ENCODE peak calls at places on chromosomes 5 and 9, in five cellular contexts. J, I, K, H and G are unnamed samples.

GRCh38 chr9:114981095-114981494 is 50.7 kb upstream of the TNFSF8 start:
- DNase-seq in I (no peak), J (no peak), K (no peak), H (no peak), G (no peak)

GRCh38 chr9:110282023-110282766 is 25.9 kb upstream of the TXN start:
- DNase-seq in J (no peak), K (no peak), H (no peak), I (no peak), G (peak; percentile 34)

GRCh38 chr9:91795500-91796241 is 154.4 kb downstream of the ROR2 start:
- DNase-seq in I (no peak), K (no peak), H (peak; percentile 71), J (no peak), G (peak; percentile 25)

GRCh38 chr5:151646334-151646733 is 40.4 kb downstream of the SPARC start:
- DNase-seq in I (no peak), H (no peak), J (no peak), K (no peak), G (no peak)

GRCh38 chr5:145341842-145342241 is 493.3 kb downstream of the PRELID2 start:
- DNase-seq in J (no peak), K (no peak), H (no peak), I (no peak), G (no peak)

GRCh38 chr9:122819791-122820489 is 8.4 kb downstream of the PDCL start:
- DNase-seq in J (no peak), I (no peak), H (no peak), K (no peak), G (no peak)

GRCh38 chr9:35203531-35203930 is 41.7 kb downstream of the UNC13B start:
- DNase-seq in H (no peak), J (no peak), I (no peak), K (no peak), G (no peak)

GRCh38 chr5:109034276-109034675 is 286.6 kb downstream of the FER start:
- DNase-seq in I (no peak), H (no peak), J (no peak), K (no peak), G (no peak)

GRCh38 chr9:136353757-136354488 is 9.6 kb downstream of the DNLZ start:
- DNase-seq in H (no peak), J (no peak), K (no peak), I (no peak), G (no peak)

GRCh38 chr9:6029581-6029980 is 14.2 kb upstream of the RANBP6 start:
- DNase-seq in H (no peak), J (no peak), I (no peak), K (no peak), G (no peak)

DNA sequence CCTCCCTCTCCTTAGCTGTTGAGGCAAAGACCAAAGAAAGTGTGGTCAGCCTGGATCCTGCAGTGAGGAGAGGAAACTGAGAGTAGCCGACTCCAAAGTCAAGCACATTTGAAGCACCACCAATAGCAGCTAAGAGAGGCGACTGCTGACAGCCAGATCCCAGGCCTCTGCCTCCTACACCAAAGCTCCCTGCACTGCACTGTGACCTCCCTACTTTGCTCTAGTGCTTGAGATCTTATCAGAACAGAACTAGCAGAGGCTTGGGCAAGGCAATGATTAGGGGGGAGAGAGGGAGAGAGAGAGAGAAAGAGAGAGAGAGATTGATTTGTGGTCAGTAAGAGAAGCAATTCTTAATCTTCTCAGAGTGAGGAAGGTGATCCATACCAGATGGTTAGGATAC is 216.3 kb downstream of the CDK5RAP2 start:
- DNase-seq in K (no peak), J (peak; percentile 67), H (no peak), I (no peak), G (no peak)
- TF ChIP-seq MAX in K (no peak), J (no peak), H (no peak), I (no peak), G (no peak)

GRCh38 chr9:131854906-131855504 is 115.1 kb upstream of the RAPGEF1 start:
- DNase-seq in H (no peak), I (no peak), K (no peak), J (peak; percentile 59), G (no peak)
- H3K4me3 ChIP-seq in H (no peak overlapping the region), I (no peak overlapping the region), K (no peak overlapping the region), J (no peak overlapping the region), G (no peak overlapping the region)

GRCh38 chr5:39905356-39905755 is 480.6 kb upstream of the DAB2 start:
- DNase-seq in J (no peak), H (no peak), I (no peak), K (no peak), G (no peak)
- TF ChIP-seq MAX in J (no peak), H (no peak), I (no peak), K (no peak), G (no peak)

GRCh38 chr5:131281133-131281867 is 17.4 kb downstream of the CDC42SE2 start:
- DNase-seq in K (no peak), J (no peak), I (no peak), H (no peak), G (no peak)
- H3K4me3 ChIP-seq in K (peak overlapping the region; percentile 10), J (no peak overlapping the region), I (no peak overlapping the region), H (no peak overlapping the region), G (no peak overlapping the region)

GRCh38 chr5:171712616-171713015 is 73.0 kb upstream of the SMIM23 start:
- DNase-seq in H (no peak), I (no peak), K (no peak), J (no peak), G (no peak)

GRCh38 chr5:171715551-171715950 is 70.1 kb upstream of the SMIM23 start:
- DNase-seq in I (no peak), H (no peak), J (no peak), K (no peak), G (no peak)

GRCh38 chr5:171713152-171713551 is 72.5 kb upstream of the SMIM23 start:
- DNase-seq in H (no peak), J (no peak), K (no peak), I (no peak), G (no peak)

GRCh38 chr5:171714286-171714685 is 71.3 kb upstream of the SMIM23 start:
- DNase-seq in H (no peak), I (no peak), J (no peak), K (no peak), G (no peak)

DNA sequence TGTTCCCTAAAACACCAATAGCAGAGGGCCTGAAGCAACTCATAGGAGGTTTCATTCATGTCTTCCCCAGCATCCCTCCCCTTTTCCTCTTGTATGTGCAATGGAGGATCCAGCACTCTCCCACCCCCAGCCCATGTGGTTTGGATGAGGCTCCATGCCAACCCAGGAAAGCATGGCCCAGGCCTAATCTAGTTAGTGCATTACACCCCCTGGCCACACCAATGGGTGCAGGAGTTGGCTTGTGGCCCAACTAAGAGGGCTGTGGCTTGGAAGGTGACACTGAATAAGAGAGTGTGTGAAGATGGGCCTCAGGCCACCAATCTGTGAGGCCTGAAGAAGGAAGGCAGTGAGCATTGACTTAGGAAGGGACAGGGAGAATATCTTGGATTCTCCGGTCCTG is 70.8 kb upstream of the SMIM23 start:
- DNase-seq in I (no peak), K (no peak), J (no peak), H (no peak), G (no peak)
- TF ChIP-seq MAX in I (no peak), K (no peak), J (no peak), H (no peak), G (no peak)

GRCh38 chr5:149581931-149582768 is 852 bp downstream of the ARHGEF37 start:
- DNase-seq in H (no peak), I (no peak), K (no peak), J (no peak), G (no peak)
- H3K4me3 ChIP-seq in H (peak overlapping the region; percentile 70), I (no peak overlapping the region), K (peak overlapping the region; percentile 58), J (peak overlapping the region; percentile 52), G (no peak overlapping the region)

GRCh38 chr9:104876587-104876986 is 51.4 kb downstream of the ABCA1 start:
- DNase-seq in J (no peak), H (no peak), K (no peak), I (no peak), G (no peak)

GRCh38 chr9:104875320-104875719 is 52.6 kb downstream of the ABCA1 start:
- DNase-seq in I (no peak), K (no peak), J (no peak), H (no peak), G (no peak)

GRCh38 chr9:104871961-104872527 is 55.9 kb downstream of the ABCA1 start:
- DNase-seq in K (no peak), I (no peak), J (no peak), H (no peak), G (no peak)

GRCh38 chr9:104875897-104876296 is 52.1 kb downstream of the ABCA1 start:
- DNase-seq in K (no peak), H (no peak), I (no peak), J (no peak), G (no peak)

DNA sequence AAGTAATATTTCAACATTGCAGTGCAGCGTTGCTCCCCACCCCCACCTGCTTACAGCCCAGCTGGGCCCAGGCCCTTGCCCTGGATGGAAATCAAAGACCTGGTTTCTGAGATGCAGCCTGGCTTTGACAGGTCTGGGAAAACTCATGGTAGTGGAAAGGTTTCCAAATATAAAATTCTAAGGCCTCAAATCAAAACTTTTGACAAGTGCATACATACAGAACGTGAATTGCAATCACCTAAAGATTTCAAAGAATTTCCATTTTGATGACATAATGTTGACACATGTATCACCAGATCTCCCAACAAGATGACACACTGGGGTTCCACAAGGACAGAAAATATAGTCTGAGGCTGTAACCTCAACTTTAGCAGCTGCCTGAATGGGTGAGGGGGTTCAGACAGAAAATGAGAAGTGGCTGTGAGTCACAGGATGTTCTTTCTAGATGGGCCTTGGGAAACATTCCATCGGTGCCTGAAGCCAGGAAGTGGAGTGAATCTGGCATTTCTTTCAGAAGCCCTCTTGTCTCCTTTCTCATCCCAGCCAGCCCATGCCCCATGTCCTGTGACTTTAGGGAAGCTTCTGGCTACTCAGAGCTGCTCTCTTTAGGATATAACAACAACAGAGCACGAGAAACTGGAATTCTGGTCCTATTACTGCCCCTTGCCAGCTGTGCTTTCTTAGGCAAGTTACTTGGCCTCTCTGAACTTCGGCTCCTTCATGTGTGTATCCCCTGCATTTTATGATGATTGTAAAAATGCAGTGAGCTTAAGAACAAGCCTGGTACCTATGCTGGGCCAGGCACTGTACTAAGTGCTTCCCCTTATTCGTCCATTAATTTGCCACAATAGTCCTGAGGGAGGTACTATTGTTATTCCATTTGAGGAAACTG is 54.8 kb downstream of the ABCA1 start:
- DNase-seq in H (no peak), J (peak; percentile 22), I (no peak), K (peak; percentile 43), G (peak; percentile 71)
- TF ChIP-seq MAX in H (no peak), J (peak; percentile 67), I (no peak), K (peak; percentile 31), G (no peak)

DNA sequence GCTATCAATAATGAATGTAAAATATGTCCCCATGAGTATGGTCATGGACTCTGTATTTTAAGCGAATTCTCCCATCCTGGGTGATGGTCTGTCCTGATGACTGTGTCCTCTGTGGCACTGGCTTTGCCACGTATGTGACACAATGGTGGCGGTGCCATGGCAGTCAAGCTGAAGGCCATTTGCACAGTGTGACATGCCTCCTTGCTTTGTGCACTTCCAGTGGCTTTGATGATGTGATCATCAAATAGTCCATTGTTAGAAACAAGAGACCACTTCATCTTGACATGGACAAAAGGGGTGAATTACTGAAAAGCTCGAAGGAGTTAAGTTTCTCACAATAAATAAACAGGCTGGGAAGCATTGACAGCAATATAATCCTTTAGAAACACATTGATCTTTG is 31.0 kb upstream of the PRRC1 start:
- DNase-seq in I (no peak), K (no peak), J (no peak), H (no peak), G (no peak)
- H3K4me3 ChIP-seq in I (no peak overlapping the region), K (no peak overlapping the region), J (no peak overlapping the region), H (no peak overlapping the region), G (no peak overlapping the region)